ENCODE peak calls at places on chromosomes 1 and 21, in five cellular contexts. H is nephron progenitor cell, U is MCF 10A, A is fibroblast of mammary gland, T is endothelial cell. J is an unnamed sample.

GRCh38 chr1:29379438-29380073 is 143.2 kb downstream of the PTPRU start:
- DNase-seq in H (no peak), U (peak; percentile 44), A (peak; percentile 73), T (no peak), J (peak; percentile 38)

GRCh38 chr1:51535006-51535592 is 16.0 kb upstream of the EPS15 start:
- DNase-seq in H (peak; percentile 16), U (peak; percentile 65), A (peak; percentile 78), T (peak; percentile 46), J (peak; percentile 78)

GRCh38 chr1:229270547-229271447 is at the start of gene RAB4A:
- DNase-seq in H (peak; percentile 87), U (peak; percentile 96), A (peak; percentile 79), T (peak; percentile 87), J (peak; percentile 87)

GRCh38 chr1:214510914-214511638 is 40.3 kb downstream of the PTPN14 start:
- DNase-seq in H (no peak), U (no peak), A (no peak), T (no peak), J (no peak)

GRCh38 chr1:188433428-188433827 is 1604.7 kb downstream of the PLA2G4A start:
- DNase-seq in H (no peak), U (peak; percentile 8), A (peak; percentile 1), T (no peak), J (peak; percentile 1)

GRCh38 chr1:19559641-19560040 is 74.3 kb upstream of the CAPZB start:
- DNase-seq in H (no peak), U (no peak), A (peak; percentile 81), T (no peak), J (peak; percentile 75)

GRCh38 chr1:112702067-112702395 is 4.9 kb downstream of the RHOC start:
- DNase-seq in H (no peak), U (no peak), A (no peak), T (no peak), J (peak; percentile 5)

GRCh38 chr1:14706656-14707055 is 108.2 kb downstream of the KAZN start:
- DNase-seq in H (no peak), U (no peak), A (no peak), T (no peak), J (no peak)

GRCh38 chr1:154446292-154446691 is 41.1 kb downstream of the IL6R start:
- DNase-seq in H (no peak), U (no peak), A (peak; percentile 73), T (no peak), J (peak; percentile 94)

GRCh38 chr1:201399352-201400126 is 415 bp upstream of the LAD1 start:
- DNase-seq in H (peak; percentile 49), U (peak; percentile 75), A (no peak), T (no peak), J (no peak)

GRCh38 chr1:155307247-155307740 is 1.4 kb upstream of the FDPS start:
- DNase-seq in H (no peak), U (peak; percentile 58), A (peak; percentile 76), T (no peak), J (peak; percentile 77)

GRCh38 chr1:94929351-94929814 is 2.5 kb upstream of the CNN3 start:
- DNase-seq in H (no peak), U (no peak), A (no peak), T (no peak), J (peak; percentile 55)

GRCh38 chr21:26061437-26061836 is 109.1 kb downstream of the APP start:
- DNase-seq in H (no peak), U (peak; percentile 7), A (peak; percentile 70), T (no peak), J (peak; percentile 97)

GRCh38 chr1:220974431-220974830 is 95.2 kb downstream of the HLX start:
- DNase-seq in H (no peak), U (no peak), A (no peak), T (no peak), J (no peak)

GRCh38 chr1:54325705-54326461 is 80.3 kb downstream of the SSBP3 start:
- DNase-seq in H (no peak), U (no peak), A (no peak), T (no peak), J (no peak)

GRCh38 chr21:45429221-45430164 is 24.5 kb downstream of the COL18A1 start:
- DNase-seq in H (no peak), U (no peak), A (no peak), T (no peak), J (no peak)

GRCh38 chr1:205505076-205505729 is 734 bp downstream of the CDK18 start:
- DNase-seq in H (peak; percentile 40), U (peak; percentile 45), A (no peak), T (no peak), J (no peak)

GRCh38 chr1:165763442-165763841 is 5.2 kb downstream of the TMCO1 start:
- DNase-seq in H (no peak), U (no peak), A (no peak), T (no peak), J (no peak)

GRCh38 chr1:46401514-46401913 is 7.4 kb downstream of the FAAH start:
- DNase-seq in H (no peak), U (peak; percentile 43), A (peak; percentile 51), T (no peak), J (no peak)

DNA sequence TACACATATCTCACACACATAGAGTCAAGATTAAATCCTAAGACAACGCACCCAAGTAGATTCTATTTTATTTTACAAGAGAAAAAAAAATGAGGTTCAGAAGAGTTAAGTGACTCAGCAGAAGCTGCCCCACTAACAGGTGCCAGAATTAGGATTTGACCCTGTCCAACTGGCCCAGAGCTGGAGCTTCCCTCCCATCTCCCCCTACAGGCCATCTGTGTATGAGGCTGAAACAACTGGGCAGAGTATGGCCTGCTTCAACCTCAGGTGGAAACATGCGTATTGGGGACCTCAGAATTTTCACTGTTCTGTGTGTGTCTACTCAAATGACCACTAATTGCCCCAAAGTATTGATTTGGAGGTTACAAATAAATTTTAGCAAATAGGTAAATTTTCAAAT is 29.9 kb downstream of the PSMG1 start:
- DNase-seq in H (no peak), U (peak; percentile 41), A (peak; percentile 24), T (no peak), J (peak; percentile 24)
- TF ChIP-seq CTCF in H (peak; percentile 37), U (peak; percentile 25), A (peak; percentile 51), T (peak; percentile 51), J (peak; percentile 70)

GRCh38 chr1:17752356-17752755 is 2.8 kb upstream of the ACTL8 start:
- DNase-seq in H (no peak), U (no peak), A (no peak), T (no peak), J (no peak)

GRCh38 chr1:17757426-17757825 is 2.3 kb downstream of the ACTL8 start:
- DNase-seq in H (no peak), U (no peak), A (no peak), T (no peak), J (no peak)

GRCh38 chr1:17759114-17759513 is 4.0 kb downstream of the ACTL8 start:
- DNase-seq in H (no peak), U (no peak), A (no peak), T (peak; percentile 34), J (no peak)

GRCh38 chr1:17755120-17755519 is at the start of gene ACTL8:
- DNase-seq in H (no peak), U (no peak), A (no peak), T (peak; percentile 36), J (no peak)
- TF ChIP-seq CTCF in H (no peak), U (peak; percentile 15), A (peak; percentile 26), T (peak; percentile 60), J (peak; percentile 6)

GRCh38 chr1:216246577-216246976 is 176.7 kb downstream of the USH2A start:
- DNase-seq in H (no peak), U (no peak), A (no peak), T (no peak), J (no peak)

GRCh38 chr1:216248628-216249027 is 174.6 kb downstream of the USH2A start:
- DNase-seq in H (no peak), U (no peak), A (no peak), T (no peak), J (no peak)

GRCh38 chr1:216247937-216248336 is 175.3 kb downstream of the USH2A start:
- DNase-seq in H (no peak), U (no peak), A (no peak), T (no peak), J (no peak)

GRCh38 chr1:216250861-216251260 is 172.4 kb downstream of the USH2A start:
- DNase-seq in H (no peak), U (no peak), A (no peak), T (no peak), J (no peak)
- TF ChIP-seq CTCF in H (no peak), U (no peak), A (no peak), T (no peak), J (no peak)

GRCh38 chr1:78061825-78062523 is 16.2 kb downstream of the GIPC2 start:
- DNase-seq in H (no peak), U (no peak), A (peak; percentile 90), T (no peak), J (peak; percentile 60)

GRCh38 chr1:78055565-78056132 is 9.9 kb downstream of the GIPC2 start:
- DNase-seq in H (no peak), U (no peak), A (no peak), T (no peak), J (no peak)

GRCh38 chr1:78060857-78061563 is 15.2 kb downstream of the GIPC2 start:
- DNase-seq in H (no peak), U (no peak), A (no peak), T (no peak), J (no peak)
- TF ChIP-seq CTCF in H (no peak), U (no peak), A (no peak), T (peak; percentile 29), J (no peak)

GRCh38 chr1:186703209-186703766 is 23.1 kb upstream of the PTGS2 start:
- DNase-seq in H (no peak), U (no peak), A (no peak), T (no peak), J (no peak)
- TF ChIP-seq CTCF in H (no peak), U (no peak), A (no peak), T (no peak), J (no peak)

GRCh38 chr1:218679988-218680743 is 335.0 kb downstream of the TGFB2 start:
- DNase-seq in H (no peak), U (peak; percentile 46), A (no peak), T (no peak), J (no peak)

GRCh38 chr1:218686258-218686657 is 341.1 kb downstream of the TGFB2 start:
- DNase-seq in H (no peak), U (peak; percentile 60), A (peak; percentile 89), T (no peak), J (peak; percentile 94)

GRCh38 chr1:218679391-218679790 is 334.3 kb downstream of the TGFB2 start:
- DNase-seq in H (no peak), U (peak; percentile 56), A (no peak), T (no peak), J (peak; percentile 51)

GRCh38 chr1:218683224-218683623 is 338.1 kb downstream of the TGFB2 start:
- DNase-seq in H (no peak), U (no peak), A (no peak), T (no peak), J (no peak)
- TF ChIP-seq CTCF in H (no peak), U (no peak), A (no peak), T (no peak), J (no peak)

GRCh38 chr1:150548632-150549495 is at the start of gene ADAMTSL4:
- DNase-seq in H (peak; percentile 77), U (peak; percentile 80), A (peak; percentile 87), T (peak; percentile 68), J (peak; percentile 89)
- TF ChIP-seq CTCF in H (no peak), U (peak; percentile 15), A (no peak), T (no peak), J (peak; percentile 28)

GRCh38 chr1:206606867-206607266 is 5.4 kb downstream of the EIF2D start:
- DNase-seq in H (no peak), U (peak; percentile 67), A (peak; percentile 43), T (no peak), J (no peak)
- TF ChIP-seq CTCF in H (peak; percentile 55), U (peak; percentile 74), A (peak; percentile 56), T (peak; percentile 60), J (peak; percentile 44)

J was measured in fibroblast of villous mesenchyme.